ENCODE peak calls at places on chromosomes 6 and 20, in ten cellular contexts. U, H, Q, N, S, B, F, D, E and L are unnamed samples.

GRCh38 chr6:168968801-168969200 is 284.8 kb downstream of the THBS2 start:
- DNase-seq in H (no peak), N (no peak), Q (no peak), S (no peak), E (no peak), F (no peak), B (no peak), D (no peak), U (no peak), L (no peak)

GRCh38 chr6:35036828-35037095 is 104.4 kb downstream of the TCP11 start:
- DNase-seq in Q (no peak), S (no peak), B (no peak), N (no peak), U (no peak), D (no peak), H (no peak), F (no peak), E (no peak), L (no peak)

GRCh38 chr20:7843613-7844012 is 96.6 kb downstream of the HAO1 start:
- DNase-seq in N (no peak), H (peak), B (no peak), U (no peak), F (no peak), S (no peak), D (no peak), E (no peak), Q (no peak), L (no peak)

GRCh38 chr6:38612386-38612965 is 27.3 kb downstream of the BTBD9 start:
- DNase-seq in F (no peak), U (no peak), H (no peak), E (no peak), B (no peak), D (no peak), S (no peak), N (no peak), Q (no peak), L (no peak)

GRCh38 chr20:31568773-31569162 is 36.3 kb upstream of the ID1 start:
- DNase-seq in Q (no peak), F (no peak), B (no peak), H (peak), U (no peak), N (no peak), S (no peak), E (no peak), D (no peak), L (peak)

GRCh38 chr20:25533920-25534700 is 51.2 kb downstream of the NINL start:
- DNase-seq in D (no peak), E (no peak), H (no peak), N (no peak), U (no peak), F (no peak), S (no peak), B (no peak), Q (no peak), L (no peak)

GRCh38 chr6:35427851-35428321 is 24.3 kb upstream of the FANCE start:
- DNase-seq in H (no peak), E (no peak), Q (no peak), N (no peak), S (no peak), B (no peak), F (no peak), U (no peak), D (no peak), L (no peak)

GRCh38 chr20:25294459-25295385 is 46.8 kb downstream of the PYGB start:
- DNase-seq in S (peak), Q (no peak), D (no peak), F (no peak), H (peak), E (no peak), N (peak), U (no peak), B (no peak), L (peak)

GRCh38 chr6:79536615-79536968 is 638 bp downstream of the LCA5 start:
- DNase-seq in S (no peak), D (no peak), B (no peak), U (no peak), Q (peak), H (peak), F (no peak), E (no peak), N (peak), L (no peak)

GRCh38 chr6:110723017-110723416 is 92.3 kb downstream of the CDK19 start:
- DNase-seq in N (no peak), E (no peak), B (no peak), D (no peak), S (no peak), F (no peak), Q (no peak), H (no peak), U (no peak), L (no peak)

GRCh38 chr6:53398541-53399344 is 50.0 kb upstream of the ELOVL5 start:
- DNase-seq in B (no peak), H (no peak), F (no peak), D (no peak), N (no peak), U (no peak), E (no peak), Q (no peak), S (no peak), L (no peak)

GRCh38 chr6:119148825-119149525 is 70.5 kb upstream of the FAM184A start:
- DNase-seq in D (no peak), Q (no peak), U (no peak), N (no peak), H (no peak), B (no peak), S (no peak), F (no peak), E (no peak), L (peak)

GRCh38 chr6:69729870-69730449 is 66.8 kb downstream of the LMBRD1 start:
- DNase-seq in Q (no peak), D (no peak), F (no peak), U (no peak), E (no peak), N (no peak), H (no peak), S (no peak), B (no peak), L (no peak)

GRCh38 chr6:29850011-29850553 is 22.5 kb downstream of the HLA-G start:
- DNase-seq in E (no peak), H (no peak), Q (no peak), F (no peak), B (peak), S (peak), D (no peak), N (no peak), U (no peak), L (no peak)